ENCODE peak calls at places on chromosomes 2 and 18, in six cellular contexts. F is GM12892, W is K562, J is uterus, H is GM12878, P is A549. V is an unnamed sample.

GRCh38 chr2:134791606-134792005 is 46.8 kb upstream of the ACMSD start:
- DNase-seq in J (no peak), H (no peak), P (no peak), W (no peak), F (no peak), V (no peak)

GRCh38 chr2:172431428-172431827 is 4.0 kb downstream of the ITGA6 start:
- DNase-seq in F (no peak), P (no peak), H (no peak), J (peak), W (no peak), V (no peak)

GRCh38 chr2:191800874-191801273 is 46.0 kb downstream of the CAVIN2 start:
- DNase-seq in F (no peak), H (no peak), J (no peak), P (no peak), W (no peak), V (no peak)

GRCh38 chr2:236726701-236727450 is 157.3 kb downstream of the ACKR3 start:
- DNase-seq in P (no peak), H (no peak), F (no peak), W (no peak), J (no peak), V (no peak)

GRCh38 chr2:20366672-20367116 is 16.1 kb upstream of the PUM2 start:
- DNase-seq in J (no peak), F (no peak), W (no peak), P (no peak), H (no peak), V (no peak)

GRCh38 chr2:1613731-1614354 is 130.5 kb downstream of the PXDN start:
- DNase-seq in W (no peak), H (no peak), F (no peak), J (no peak), P (no peak), V (no peak)

GRCh38 chr2:27496357-27497287 is at the start of gene GCKR:
- DNase-seq in J (no peak), H (no peak), P (no peak), W (peak), F (no peak), V (peak)

GRCh38 chr2:229273384-229274338 is 2.6 kb upstream of the PID1 start:
- DNase-seq in J (peak), P (peak), F (no peak), W (peak), H (peak), V (peak)

GRCh38 chr2:28956415-28956826 is 24.7 kb upstream of the TOGARAM2 start:
- DNase-seq in W (peak), F (no peak), P (no peak), H (no peak), J (no peak), V (peak)

GRCh38 chr2:236979664-236980063 is 106.0 kb upstream of the COPS8 start:
- DNase-seq in H (no peak), F (no peak), W (no peak), J (no peak), P (no peak), V (no peak)

GRCh38 chr2:232652505-232652851 is 19.1 kb downstream of the EFHD1 start:
- DNase-seq in J (no peak), W (no peak), H (no peak), F (no peak), P (no peak), V (no peak)

GRCh38 chr18:21826641-21827302 is 86.2 kb downstream of the MIB1 start:
- DNase-seq in F (no peak), W (no peak), H (no peak), J (no peak), P (no peak), V (no peak)

GRCh38 chr18:7803956-7804469 is 236.9 kb downstream of the PTPRM start:
- DNase-seq in F (no peak), J (no peak), W (no peak), H (no peak), P (no peak), V (no peak)

GRCh38 chr2:201260302-201260800 is at the start of gene CASP8:
- DNase-seq in F (no peak), J (peak), P (no peak), W (no peak), H (no peak), V (peak)

GRCh38 chr2:235194351-235194750 is 242.5 kb downstream of the SH3BP4 start:
- DNase-seq in W (no peak), F (no peak), H (no peak), J (no peak), P (no peak), V (no peak)

GRCh38 chr2:234550511-234551107 is 53.7 kb upstream of the ARL4C start:
- DNase-seq in H (peak), F (peak), P (peak), J (peak), W (peak), V (peak)

GRCh38 chr2:20436716-20437470 is 10.0 kb upstream of the RHOB start:
- DNase-seq in W (no peak), P (no peak), H (no peak), J (peak), F (no peak), V (no peak)

GRCh38 chr18:48872234-48873145 is 78.3 kb downstream of the SMAD7 start:
- DNase-seq in P (no peak), H (no peak), F (no peak), J (no peak), W (no peak), V (no peak)

GRCh38 chr2:9416267-9416961 is 6.9 kb downstream of the ITGB1BP1 start:
- DNase-seq in J (no peak), P (no peak), F (no peak), H (no peak), W (no peak), V (no peak)

GRCh38 chr2:2838548-2838845 is 507.4 kb upstream of the MYT1L start:
- DNase-seq in W (no peak), F (no peak), J (no peak), P (no peak), H (no peak), V (no peak)

GRCh38 chr2:152573168-152573567 is 144.1 kb downstream of the PRPF40A start:
- DNase-seq in F (no peak), W (peak), H (peak), P (peak), J (no peak), V (peak)

GRCh38 chr2:106012591-106013347 is 181.3 kb downstream of the UXS1 start:
- DNase-seq in W (no peak), H (no peak), J (no peak), P (no peak), F (no peak), V (no peak)

GRCh38 chr18:29012874-29013273 is 835.9 kb upstream of the CDH2 start:
- DNase-seq in H (no peak), P (no peak), J (no peak), W (no peak), F (no peak), V (no peak)

GRCh38 chr2:230975927-230976326 is 20.0 kb upstream of the SPATA3 start:
- DNase-seq in J (no peak), H (no peak), W (no peak), P (no peak), F (no peak), V (no peak)

GRCh38 chr18:31572368-31572767 is 19.3 kb upstream of the TTR start:
- DNase-seq in F (no peak), P (no peak), W (no peak), H (no peak), J (no peak), V (no peak)

GRCh38 chr18:10131783-10132381 is 218.1 kb downstream of the VAPA start:
- DNase-seq in J (peak), W (no peak), H (no peak), F (no peak), P (no peak), V (no peak)

GRCh38 chr2:235958221-235958620 is 210.0 kb downstream of the GBX2 start:
- DNase-seq in W (no peak), F (no peak), P (no peak), J (no peak), H (no peak), V (no peak)

DNA sequence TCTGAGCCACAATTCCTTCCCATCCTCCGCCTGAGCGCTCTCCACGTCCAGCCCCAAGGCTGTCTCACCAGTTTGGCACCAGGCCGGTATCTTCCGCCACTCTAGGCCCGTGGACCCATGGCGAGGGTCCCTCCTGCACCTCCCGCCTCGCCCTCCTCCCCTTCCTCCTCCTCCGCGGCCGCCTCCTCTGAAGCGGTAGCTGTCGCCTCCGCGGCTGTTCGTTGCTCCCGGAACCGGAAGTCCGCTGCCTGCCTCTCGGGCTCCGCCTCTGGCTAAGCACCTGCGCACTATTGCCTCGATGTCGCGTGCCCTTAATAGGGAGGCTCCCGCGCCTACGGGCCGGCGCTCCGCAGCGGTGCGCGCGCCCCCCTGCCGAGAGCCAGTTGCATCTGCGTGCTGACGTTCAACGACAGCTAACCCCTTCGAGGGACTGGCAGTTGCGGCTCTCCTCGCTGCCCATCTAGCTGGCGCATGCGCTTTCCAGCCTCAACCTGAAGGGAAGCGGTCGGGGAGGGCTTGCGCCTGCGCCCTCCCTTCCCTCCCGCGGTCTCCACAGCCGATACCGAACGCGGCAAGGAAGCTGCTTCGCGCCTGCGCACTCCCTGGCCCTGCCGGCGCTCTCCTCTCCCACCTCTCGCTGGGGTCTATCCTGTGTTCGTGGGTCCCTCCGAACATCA is at the start of gene MBD1:
- DNase-seq in H (peak), P (peak), F (peak), W (peak), J (peak), V (peak)
- TF ChIP-seq POLR2A in H (no peak), P (peak), F (peak), W (peak), J (peak), V (peak)

GRCh38 chr2:101520246-101520645 is 45.3 kb upstream of the RFX8 start:
- DNase-seq in J (no peak), P (no peak), H (no peak), W (no peak), F (no peak), V (no peak)
- TF ChIP-seq POLR2A in J (no peak), P (no peak), H (no peak), W (no peak), F (no peak), V (no peak)

DNA sequence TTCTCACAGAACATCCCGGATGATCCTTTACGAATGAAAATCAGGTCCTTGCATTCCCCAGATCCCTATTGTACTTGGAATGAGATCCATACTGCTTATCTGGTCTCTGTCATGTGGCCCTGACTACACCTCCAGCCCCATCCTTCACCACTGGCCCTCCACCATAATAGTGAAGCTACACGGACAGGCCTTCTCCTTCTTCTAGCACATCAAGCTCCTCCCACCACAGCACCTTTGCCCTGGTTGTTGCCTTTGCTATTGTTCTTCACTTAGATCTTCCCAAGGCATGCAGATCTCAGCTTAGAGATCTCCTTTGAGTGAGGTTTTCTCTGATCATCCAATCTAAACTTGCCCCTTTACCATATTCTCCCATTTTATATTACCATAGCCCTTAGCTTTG is 20.1 kb upstream of the RMDN2 start:
- DNase-seq in J (no peak), F (no peak), W (no peak), H (no peak), P (no peak), V (no peak)
- TF ChIP-seq POLR2A in J (no peak), F (no peak), W (no peak), H (no peak), P (no peak), V (no peak)

GRCh38 chr2:37156071-37156856 is 516 bp downstream of the EIF2AK2 start:
- DNase-seq in J (peak), F (no peak), W (no peak), P (peak), H (no peak), V (peak)
- TF ChIP-seq POLR2A in J (no peak), F (peak), W (no peak), P (no peak), H (no peak), V (no peak)

DNA sequence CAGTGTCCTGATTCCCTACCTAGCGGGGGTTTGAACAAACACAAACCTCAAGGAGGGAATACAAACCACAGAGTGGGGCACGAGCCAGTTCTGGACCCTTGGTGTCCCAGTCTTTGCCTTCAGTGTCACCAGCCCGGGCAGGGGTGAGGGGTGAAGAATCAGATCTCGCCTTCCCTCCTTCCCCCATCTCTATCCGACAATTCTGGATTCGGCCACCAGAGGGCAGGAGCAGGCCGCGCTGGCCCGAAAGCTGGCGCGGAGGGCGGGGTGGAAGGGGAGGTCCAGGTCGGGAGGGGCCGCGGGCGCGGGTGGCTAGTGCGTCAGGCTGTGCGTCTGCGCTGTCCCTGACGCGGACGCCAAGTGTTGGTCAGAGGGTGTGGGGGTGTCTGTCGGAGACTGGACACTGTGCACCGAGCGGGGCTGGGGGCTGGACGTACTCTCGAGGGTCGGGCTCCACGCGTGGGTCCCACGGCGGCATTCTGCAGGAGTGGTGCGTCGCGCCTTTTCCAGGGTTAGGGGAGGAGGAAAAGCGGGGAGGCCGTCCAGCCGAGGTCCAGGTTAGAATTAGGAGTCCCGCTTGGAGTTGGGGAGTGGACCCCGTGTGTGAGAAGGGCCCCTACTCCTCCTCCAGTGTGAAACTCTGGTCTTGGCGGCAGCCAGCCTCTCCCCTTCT is 2.9 kb upstream of the CRYBA2 start:
- DNase-seq in H (no peak), F (peak), J (peak), P (peak), W (peak), V (peak)
- TF ChIP-seq POLR2A in H (no peak), F (no peak), J (no peak), P (peak), W (peak), V (no peak)

GRCh38 chr2:43176449-43176848 is 50.0 kb downstream of the ZFP36L2 start:
- DNase-seq in J (no peak), P (no peak), F (no peak), H (no peak), W (no peak), V (no peak)

GRCh38 chr2:43179947-43180346 is 46.5 kb downstream of the ZFP36L2 start:
- DNase-seq in P (no peak), W (no peak), H (no peak), F (no peak), J (no peak), V (no peak)

GRCh38 chr2:43180901-43181300 is 45.5 kb downstream of the ZFP36L2 start:
- DNase-seq in W (no peak), H (no peak), J (no peak), F (no peak), P (no peak), V (no peak)

GRCh38 chr2:43178055-43178598 is 48.3 kb downstream of the ZFP36L2 start:
- DNase-seq in W (peak), H (no peak), J (no peak), F (no peak), P (no peak), V (peak)

GRCh38 chr2:43178602-43179542 is 47.5 kb downstream of the ZFP36L2 start:
- DNase-seq in P (peak), H (no peak), F (no peak), J (peak), W (peak), V (peak)
- TF ChIP-seq POLR2A in P (no peak), H (no peak), F (no peak), J (no peak), W (peak), V (peak)

DNA sequence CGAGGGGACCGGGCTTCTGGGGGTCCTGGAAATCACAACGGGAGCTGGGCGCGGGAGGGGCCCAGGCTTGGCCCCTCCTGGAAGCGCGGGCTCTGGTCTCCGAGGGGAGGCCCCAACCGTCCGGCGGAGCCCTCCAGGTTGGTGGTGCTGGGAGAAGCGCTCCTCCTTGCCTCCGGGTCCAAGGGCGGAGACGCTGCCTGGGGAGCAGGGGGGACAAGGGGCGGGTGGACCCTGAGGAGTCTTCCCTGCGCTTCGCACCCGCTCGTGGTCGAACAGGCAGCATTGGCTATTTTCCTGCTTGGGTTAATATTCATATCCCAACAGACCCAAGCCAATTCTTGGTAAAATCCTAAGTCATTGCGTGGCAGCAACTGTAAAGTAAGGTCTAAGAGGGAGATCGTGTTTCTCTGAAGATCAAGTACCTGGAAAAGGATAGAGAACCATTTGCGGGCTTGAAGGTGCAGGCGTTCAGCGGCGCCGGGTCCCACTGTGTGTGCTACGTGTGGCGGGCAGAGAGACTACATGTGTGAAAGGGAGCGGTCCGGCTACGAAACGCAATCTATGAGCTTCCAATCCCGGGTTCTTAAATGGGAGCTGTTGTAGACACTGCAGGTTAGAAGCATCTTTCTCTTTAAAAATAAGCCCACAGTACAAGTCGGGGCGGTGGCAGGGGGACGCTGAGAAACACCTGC is 805 bp downstream of the CIDEA start:
- DNase-seq in W (no peak), F (no peak), J (no peak), H (no peak), P (no peak), V (no peak)
- TF ChIP-seq POLR2A in W (no peak), F (no peak), J (no peak), H (no peak), P (no peak), V (no peak)

DNA sequence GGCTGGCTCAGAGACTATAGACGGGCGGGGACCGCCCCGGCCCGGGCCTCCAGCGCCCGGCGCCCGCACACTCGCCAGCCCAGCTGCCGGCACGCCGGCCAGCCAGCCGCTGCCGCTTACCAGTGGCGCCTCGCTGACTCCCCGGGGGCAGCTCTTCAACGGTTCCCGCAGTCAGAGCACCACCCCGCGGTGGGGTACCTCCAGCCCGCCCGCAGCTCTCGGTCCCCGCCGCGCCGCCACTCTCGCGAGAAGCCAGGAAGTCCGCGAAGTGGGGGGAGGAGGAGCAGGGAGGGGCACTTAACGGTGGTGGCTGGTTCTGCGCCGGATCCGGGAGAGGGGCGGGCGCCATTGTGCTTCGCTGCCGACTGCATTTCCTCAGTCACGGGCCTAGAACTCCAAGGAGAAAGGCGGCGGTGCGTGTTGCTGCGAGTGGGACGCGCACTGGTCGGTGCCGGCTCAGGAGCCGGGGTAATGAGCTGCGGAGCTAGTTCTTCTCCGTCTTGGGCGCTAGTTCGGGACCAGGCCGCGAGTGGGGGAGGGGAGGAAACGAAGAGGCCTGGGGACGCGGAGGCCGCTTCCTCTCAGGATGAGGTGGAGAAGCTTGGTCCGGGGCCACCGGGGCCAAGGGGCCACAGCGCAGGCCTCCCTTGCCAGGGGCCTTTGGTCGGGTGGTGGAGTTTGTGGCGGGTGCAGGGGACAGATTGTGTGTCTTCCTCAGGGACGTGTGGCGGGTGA is at the start of gene MARCHF7:
- DNase-seq in W (peak), P (peak), H (peak), F (peak), J (peak), V (peak)
- TF ChIP-seq POLR2A in W (peak), P (peak), H (peak), F (peak), J (peak), V (peak)

GRCh38 chr2:12717191-12717987 is 653 bp downstream of the TRIB2 start:
- DNase-seq in J (peak), P (peak), H (no peak), F (peak), W (peak), V (peak)
- TF ChIP-seq POLR2A in J (no peak), P (no peak), H (no peak), F (no peak), W (no peak), V (no peak)

V was measured in erythroblast.